ENCODE peak calls at places on chromosomes 7 and 10, in seven cellular contexts. One of them, this sample, is unnamed.
A peak's percentile ranks its signal among the peaks of the same experiment; 100 is the strongest.

GRCh38 chr7:94855589-94855988 is 51.8 kb upstream of the PPP1R9A start:
- DNase-seq in NCI-H1105 treated with DMSO at 0.1 percent for 48 hours: no peak
- DNase-seq in T follicular helper cell: no peak
- DNase-seq in central memory CD4-positive, alpha-beta T cell: no peak
- DNase-seq in renal cortical epithelial cell: no peak
- DNase-seq in spleen: no peak
- DNase-seq in AG08395: no peak
- DNase-seq in this sample: no peak

GRCh38 chr7:130350945-130351663 is 6.5 kb downstream of the CPA5 start:
- DNase-seq in NCI-H1105 treated with DMSO at 0.1 percent for 48 hours: peak; percentile 67
- DNase-seq in T follicular helper cell: no peak
- DNase-seq in central memory CD4-positive, alpha-beta T cell: no peak
- DNase-seq in renal cortical epithelial cell: no peak
- DNase-seq in spleen: peak; percentile 80
- DNase-seq in AG08395: no peak
- DNase-seq in this sample: peak; percentile 86

GRCh38 chr7:34747842-34748241 is 89.8 kb downstream of the NPSR1 start:
- DNase-seq in NCI-H1105 treated with DMSO at 0.1 percent for 48 hours: peak; percentile 97
- DNase-seq in T follicular helper cell: no peak
- DNase-seq in central memory CD4-positive, alpha-beta T cell: no peak
- DNase-seq in renal cortical epithelial cell: no peak
- DNase-seq in spleen: no peak
- DNase-seq in AG08395: no peak
- DNase-seq in this sample: no peak

GRCh38 chr10:73788864-73789658 is 3.7 kb downstream of the ZSWIM8 start:
- DNase-seq in NCI-H1105 treated with DMSO at 0.1 percent for 48 hours: no peak
- DNase-seq in T follicular helper cell: no peak
- DNase-seq in central memory CD4-positive, alpha-beta T cell: no peak
- DNase-seq in renal cortical epithelial cell: no peak
- DNase-seq in spleen: no peak
- DNase-seq in AG08395: no peak
- DNase-seq in this sample: no peak

GRCh38 chr10:3995302-3996210 is 210.5 kb upstream of the KLF6 start:
- DNase-seq in NCI-H1105 treated with DMSO at 0.1 percent for 48 hours: no peak
- DNase-seq in T follicular helper cell: no peak
- DNase-seq in central memory CD4-positive, alpha-beta T cell: no peak
- DNase-seq in renal cortical epithelial cell: peak; percentile 46
- DNase-seq in spleen: no peak
- DNase-seq in AG08395: peak; percentile 34
- DNase-seq in this sample: no peak

GRCh38 chr10:77756319-77757232 is 119.0 kb upstream of the KCNMA1 start:
- DNase-seq in NCI-H1105 treated with DMSO at 0.1 percent for 48 hours: peak; percentile 26
- DNase-seq in T follicular helper cell: no peak
- DNase-seq in central memory CD4-positive, alpha-beta T cell: no peak
- DNase-seq in renal cortical epithelial cell: peak; percentile 62
- DNase-seq in spleen: no peak
- DNase-seq in AG08395: peak; percentile 79
- DNase-seq in this sample: peak; percentile 66

GRCh38 chr7:89621925-89622641 is 532.2 kb upstream of the STEAP1 start:
- DNase-seq in NCI-H1105 treated with DMSO at 0.1 percent for 48 hours: no peak
- DNase-seq in T follicular helper cell: no peak
- DNase-seq in central memory CD4-positive, alpha-beta T cell: no peak
- DNase-seq in renal cortical epithelial cell: no peak
- DNase-seq in spleen: no peak
- DNase-seq in AG08395: no peak
- DNase-seq in this sample: no peak

GRCh38 chr7:45267262-45267661 is 109.7 kb downstream of the RAMP3 start:
- DNase-seq in NCI-H1105 treated with DMSO at 0.1 percent for 48 hours: peak; percentile 25
- DNase-seq in T follicular helper cell: no peak
- DNase-seq in central memory CD4-positive, alpha-beta T cell: no peak
- DNase-seq in renal cortical epithelial cell: peak; percentile 1
- DNase-seq in spleen: no peak
- DNase-seq in AG08395: peak; percentile 31
- DNase-seq in this sample: no peak

GRCh38 chr7:46089281-46089680 is 168.2 kb upstream of the IGFBP3 start:
- DNase-seq in NCI-H1105 treated with DMSO at 0.1 percent for 48 hours: no peak
- DNase-seq in T follicular helper cell: no peak
- DNase-seq in central memory CD4-positive, alpha-beta T cell: no peak
- DNase-seq in renal cortical epithelial cell: no peak
- DNase-seq in spleen: no peak
- DNase-seq in AG08395: no peak
- DNase-seq in this sample: no peak

GRCh38 chr10:12710594-12711343 is 290.7 kb downstream of the CCDC3 start:
- DNase-seq in NCI-H1105 treated with DMSO at 0.1 percent for 48 hours: peak; percentile 57
- DNase-seq in T follicular helper cell: peak; percentile 59
- DNase-seq in central memory CD4-positive, alpha-beta T cell: peak; percentile 59
- DNase-seq in renal cortical epithelial cell: peak; percentile 75
- DNase-seq in spleen: peak; percentile 89
- DNase-seq in AG08395: peak; percentile 82
- DNase-seq in this sample: peak; percentile 85

GRCh38 chr10:62582804-62583208 is 208.6 kb downstream of the ZNF365 start:
- DNase-seq in NCI-H1105 treated with DMSO at 0.1 percent for 48 hours: no peak
- DNase-seq in T follicular helper cell: no peak
- DNase-seq in central memory CD4-positive, alpha-beta T cell: no peak
- DNase-seq in renal cortical epithelial cell: peak; percentile 43
- DNase-seq in spleen: no peak
- DNase-seq in AG08395: peak; percentile 91
- DNase-seq in this sample: no peak

GRCh38 chr10:86586516-86586915 is 64.9 kb upstream of the WAPL start:
- DNase-seq in NCI-H1105 treated with DMSO at 0.1 percent for 48 hours: no peak
- DNase-seq in T follicular helper cell: no peak
- DNase-seq in central memory CD4-positive, alpha-beta T cell: no peak
- DNase-seq in renal cortical epithelial cell: no peak
- DNase-seq in spleen: no peak
- DNase-seq in AG08395: no peak
- DNase-seq in this sample: no peak

GRCh38 chr7:49137978-49138377 is 213.6 kb downstream of the CDC14C start:
- DNase-seq in NCI-H1105 treated with DMSO at 0.1 percent for 48 hours: no peak
- DNase-seq in T follicular helper cell: no peak
- DNase-seq in central memory CD4-positive, alpha-beta T cell: no peak
- DNase-seq in renal cortical epithelial cell: no peak
- DNase-seq in spleen: no peak
- DNase-seq in AG08395: no peak
- DNase-seq in this sample: no peak

GRCh38 chr7:70506463-70506862 is 625.5 kb upstream of the GALNT17 start:
- DNase-seq in NCI-H1105 treated with DMSO at 0.1 percent for 48 hours: no peak
- DNase-seq in T follicular helper cell: no peak
- DNase-seq in central memory CD4-positive, alpha-beta T cell: no peak
- DNase-seq in renal cortical epithelial cell: no peak
- DNase-seq in spleen: no peak
- DNase-seq in AG08395: no peak
- DNase-seq in this sample: peak; percentile 23

GRCh38 chr10:4807803-4808507 is 18.1 kb upstream of the AKR1E2 start:
- DNase-seq in NCI-H1105 treated with DMSO at 0.1 percent for 48 hours: no peak
- DNase-seq in T follicular helper cell: no peak
- DNase-seq in central memory CD4-positive, alpha-beta T cell: no peak
- DNase-seq in renal cortical epithelial cell: peak; percentile 94
- DNase-seq in spleen: no peak
- DNase-seq in AG08395: peak; percentile 81
- DNase-seq in this sample: peak; percentile 10

GRCh38 chr7:26648429-26649015 is 215.9 kb downstream of the SKAP2 start:
- DNase-seq in NCI-H1105 treated with DMSO at 0.1 percent for 48 hours: no peak
- DNase-seq in T follicular helper cell: no peak
- DNase-seq in central memory CD4-positive, alpha-beta T cell: no peak
- DNase-seq in renal cortical epithelial cell: peak; percentile 90
- DNase-seq in spleen: no peak
- DNase-seq in AG08395: peak; percentile 46
- DNase-seq in this sample: no peak

GRCh38 chr10:79202188-79203013 is 133.6 kb downstream of the ZMIZ1 start:
- DNase-seq in NCI-H1105 treated with DMSO at 0.1 percent for 48 hours: no peak
- DNase-seq in T follicular helper cell: no peak
- DNase-seq in central memory CD4-positive, alpha-beta T cell: no peak
- DNase-seq in renal cortical epithelial cell: no peak
- DNase-seq in spleen: peak; percentile 84
- DNase-seq in AG08395: no peak
- DNase-seq in this sample: peak; percentile 64

GRCh38 chr10:133085251-133086125 is 2.2 kb upstream of the ADGRA1 start:
- DNase-seq in NCI-H1105 treated with DMSO at 0.1 percent for 48 hours: no peak
- DNase-seq in T follicular helper cell: no peak
- DNase-seq in central memory CD4-positive, alpha-beta T cell: no peak
- DNase-seq in renal cortical epithelial cell: no peak
- DNase-seq in spleen: no peak
- DNase-seq in AG08395: no peak
- DNase-seq in this sample: no peak

GRCh38 chr7:69412331-69413146 is 185.7 kb upstream of the AUTS2 start:
- DNase-seq in NCI-H1105 treated with DMSO at 0.1 percent for 48 hours: no peak
- DNase-seq in T follicular helper cell: no peak
- DNase-seq in central memory CD4-positive, alpha-beta T cell: no peak
- DNase-seq in renal cortical epithelial cell: no peak
- DNase-seq in spleen: peak; percentile 55
- DNase-seq in AG08395: peak; percentile 94
- DNase-seq in this sample: peak; percentile 78

GRCh38 chr7:47227762-47228177 is 354.1 kb downstream of the TNS3 start:
- DNase-seq in NCI-H1105 treated with DMSO at 0.1 percent for 48 hours: no peak
- DNase-seq in T follicular helper cell: no peak
- DNase-seq in central memory CD4-positive, alpha-beta T cell: no peak
- DNase-seq in renal cortical epithelial cell: peak; percentile 93
- DNase-seq in spleen: no peak
- DNase-seq in AG08395: peak; percentile 85
- DNase-seq in this sample: peak; percentile 68

GRCh38 chr10:99341860-99342517 is 12.8 kb downstream of the CNNM1 start:
- DNase-seq in NCI-H1105 treated with DMSO at 0.1 percent for 48 hours: no peak
- DNase-seq in T follicular helper cell: no peak
- DNase-seq in central memory CD4-positive, alpha-beta T cell: no peak
- DNase-seq in renal cortical epithelial cell: peak; percentile 33
- DNase-seq in spleen: no peak
- DNase-seq in AG08395: peak; percentile 80
- DNase-seq in this sample: no peak